ENCODE peak calls at places on chromosome 13, in four cellular contexts. Q is HCT116, M is K562, K is GM12878. S is an unnamed sample.

GRCh38 chr13:46655727-46656180 is 102.8 kb downstream of the LRCH1 start:
- DNase-seq in Q (no peak), K (no peak), M (no peak), S (no peak)

GRCh38 chr13:83906240-83906820 is 24.1 kb upstream of the SLITRK1 start:
- DNase-seq in Q (no peak), M (no peak), K (no peak), S (no peak)

GRCh38 chr13:61685683-61686013 is 270.0 kb upstream of the PCDH20 start:
- DNase-seq in Q (peak; percentile 3), K (no peak), M (no peak), S (no peak)

GRCh38 chr13:33194820-33195692 is 90.5 kb downstream of the STARD13 start:
- DNase-seq in K (peak; percentile 99), M (no peak), Q (no peak), S (no peak)

GRCh38 chr13:39530996-39531395 is 72.0 kb downstream of the LHFPL6 start:
- DNase-seq in K (no peak), M (no peak), Q (no peak), S (no peak)

GRCh38 chr13:34731486-34731885 is 210.6 kb upstream of the NBEA start:
- DNase-seq in M (no peak), K (no peak), Q (no peak), S (no peak)

GRCh38 chr13:102799544-102800144 is 725 bp downstream of the BIVM start:
- DNase-seq in Q (no peak), K (no peak), M (peak; percentile 15), S (no peak)

GRCh38 chr13:92297971-92298942 is 899.8 kb downstream of the GPC5 start:
- DNase-seq in K (no peak), M (peak; percentile 21), Q (no peak), S (no peak)

GRCh38 chr13:89401209-89401810 is 1730.1 kb downstream of the SLITRK5 start:
- DNase-seq in Q (no peak), K (no peak), M (no peak), S (no peak)

GRCh38 chr13:27118428-27119054 is 53.1 kb downstream of the USP12 start:
- DNase-seq in K (no peak), M (no peak), Q (no peak), S (no peak)

GRCh38 chr13:43303040-43303729 is 279.8 kb downstream of the DNAJC15 start:
- DNase-seq in M (no peak), Q (no peak), K (no peak), S (peak; percentile 38)

GRCh38 chr13:76471486-76471885 is 414.7 kb downstream of the KCTD12 start:
- DNase-seq in M (no peak), K (no peak), Q (no peak), S (no peak)

GRCh38 chr13:39565036-39565949 is 37.7 kb downstream of the LHFPL6 start:
- DNase-seq in M (no peak), K (no peak), Q (peak; percentile 3), S (peak; percentile 31)

GRCh38 chr13:31012285-31013024 is 80.0 kb downstream of the TEX26 start:
- DNase-seq in Q (no peak), K (no peak), M (peak; percentile 8), S (no peak)
- TF ChIP-seq EGR1 in Q (no peak), K (no peak), M (no peak), S (no peak)

DNA sequence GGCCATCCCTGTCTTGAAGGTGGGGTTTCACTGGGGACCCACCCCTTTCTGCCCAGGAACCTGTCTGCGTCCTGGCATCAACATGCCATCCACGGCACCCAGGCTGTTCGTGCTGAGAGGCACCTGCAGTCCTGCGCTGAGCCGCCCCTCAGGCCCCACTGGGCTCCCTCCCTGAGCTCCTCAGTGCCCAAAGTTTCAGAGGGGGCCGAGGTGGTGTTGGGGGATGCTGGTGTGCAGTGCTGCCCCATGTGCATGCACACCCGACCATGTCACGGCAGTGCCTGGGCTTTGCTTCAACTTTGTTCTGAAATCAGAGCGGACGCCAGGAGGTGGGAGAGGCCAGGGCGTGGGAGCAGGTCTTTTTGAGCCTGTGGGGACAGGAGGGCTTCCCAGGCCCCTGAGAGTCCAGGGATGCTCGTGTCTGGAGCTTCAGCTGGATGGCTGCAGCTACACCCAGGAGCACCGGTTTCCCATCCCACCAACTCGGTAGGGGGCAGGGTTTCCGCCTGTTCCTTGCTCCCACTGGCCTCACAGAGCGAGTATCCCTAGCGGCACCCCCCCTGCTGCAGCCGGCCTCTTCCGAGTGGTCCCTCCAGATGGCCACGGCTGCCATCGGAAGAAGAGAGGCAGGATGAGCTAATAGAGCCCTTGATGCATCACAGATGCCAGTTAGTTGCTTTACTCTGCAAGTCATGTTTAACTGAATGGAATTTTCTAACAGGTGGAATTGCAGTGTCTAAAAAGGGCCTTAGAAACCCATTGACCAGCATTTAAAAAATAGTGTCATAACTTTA is 44.0 kb downstream of the WDFY2 start:
- DNase-seq in K (no peak), M (no peak), Q (no peak), S (no peak)
- TF ChIP-seq EGR1 in K (no peak), M (no peak), Q (no peak), S (no peak)

DNA sequence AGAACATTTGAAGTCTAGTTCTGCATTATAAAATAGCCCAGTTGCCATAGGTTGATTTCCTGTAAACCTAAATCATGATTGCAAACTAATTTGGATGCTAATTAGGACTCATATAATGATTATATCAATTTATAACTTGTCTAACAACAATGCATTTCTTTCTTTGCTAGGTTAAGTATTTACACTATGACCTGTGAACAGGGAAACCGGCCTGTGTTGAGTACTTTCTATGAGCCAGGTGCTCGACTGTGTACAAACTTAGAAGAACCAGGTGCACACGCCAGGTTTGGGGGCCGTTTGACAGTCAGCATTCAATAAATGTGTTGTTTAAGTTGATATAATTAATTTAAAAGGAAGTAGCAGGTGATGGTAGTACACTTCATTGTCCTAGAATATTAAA is 203.1 kb downstream of the TM9SF2 start:
- DNase-seq in Q (no peak), K (no peak), M (no peak), S (no peak)
- TF ChIP-seq EGR1 in Q (no peak), K (no peak), M (no peak), S (no peak)

GRCh38 chr13:64446372-64446771 is 2783.8 kb downstream of the PCDH9 start:
- DNase-seq in Q (peak; percentile 3), K (no peak), M (no peak), S (no peak)
- TF ChIP-seq EGR1 in Q (no peak), K (no peak), M (no peak), S (no peak)

DNA sequence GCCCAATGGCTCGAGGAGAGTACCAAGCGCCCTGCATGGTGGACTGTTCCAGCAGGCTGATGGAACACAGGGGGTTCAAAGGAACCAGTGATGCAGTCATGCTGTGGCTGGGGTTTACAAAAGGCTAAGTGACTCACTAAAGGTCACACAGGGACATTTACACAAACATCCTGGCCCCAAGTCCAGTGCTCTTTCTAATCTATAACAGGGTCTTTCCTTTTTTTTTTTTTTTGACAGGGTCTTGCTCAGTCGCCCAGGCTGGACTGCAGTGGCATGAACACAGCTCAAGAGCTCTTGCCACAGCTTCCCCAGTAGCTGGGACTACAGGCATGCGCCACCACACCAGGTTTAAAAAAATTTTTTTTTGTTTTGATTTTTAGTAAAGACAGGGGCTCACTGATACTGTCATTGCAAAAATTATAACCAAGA is 2.8 kb upstream of the SLC25A15 start:
- DNase-seq in Q (no peak), K (no peak), M (peak; percentile 36), S (no peak)
- TF ChIP-seq EGR1 in Q (no peak), K (no peak), M (no peak), S (no peak)

DNA sequence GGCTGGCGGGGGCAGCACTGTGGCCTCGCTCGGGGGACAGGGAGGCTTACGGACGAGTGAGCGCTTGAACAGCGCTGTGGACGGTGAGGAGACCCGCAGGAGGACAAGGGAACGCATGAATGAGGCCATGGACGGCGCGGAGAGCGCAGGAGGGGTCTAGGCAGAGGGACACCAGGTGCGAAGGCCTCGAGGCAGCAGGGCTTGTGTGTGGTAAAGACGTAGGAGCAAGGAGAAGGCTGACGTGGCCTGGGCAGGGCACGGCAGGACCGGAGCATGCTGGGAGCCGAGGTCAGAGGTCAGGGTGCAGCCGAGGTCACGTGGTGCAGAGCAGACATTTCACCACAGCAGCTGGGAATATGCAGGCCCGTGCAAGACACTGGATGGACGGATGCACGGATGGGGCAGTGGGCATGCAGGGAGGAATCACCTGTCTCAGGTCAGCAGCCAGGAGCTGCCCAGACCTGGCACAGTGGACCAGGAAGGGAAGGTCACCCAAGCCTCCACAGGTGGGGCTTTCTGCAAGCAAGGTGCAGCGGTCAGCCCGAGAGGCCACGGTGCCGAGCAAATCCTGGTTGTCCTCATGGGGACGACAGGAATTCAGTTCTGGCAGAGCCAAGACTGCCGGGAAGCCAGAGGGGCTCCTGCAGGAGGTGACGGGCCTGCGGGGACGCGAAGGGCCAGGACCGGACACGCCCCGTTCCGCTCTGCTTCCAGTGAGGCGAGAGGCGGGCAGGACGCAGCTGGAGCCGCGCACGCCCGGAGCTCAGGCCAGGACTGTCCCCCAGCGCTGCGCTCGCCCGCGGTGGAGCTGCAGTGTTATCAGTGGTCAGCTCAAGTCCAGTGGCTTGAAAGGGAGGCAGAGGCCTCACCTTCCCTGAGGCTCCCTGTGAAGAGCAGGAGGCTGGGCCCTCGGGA is 72.2 kb downstream of the RASA3 start:
- DNase-seq in K (no peak), M (no peak), Q (no peak), S (no peak)
- TF ChIP-seq EGR1 in K (no peak), M (no peak), Q (no peak), S (no peak)

GRCh38 chr13:98454389-98454881 is 122.5 kb downstream of the STK24 start:
- DNase-seq in M (no peak), Q (no peak), K (no peak), S (no peak)
- TF ChIP-seq EGR1 in M (no peak), Q (no peak), K (no peak), S (no peak)

DNA sequence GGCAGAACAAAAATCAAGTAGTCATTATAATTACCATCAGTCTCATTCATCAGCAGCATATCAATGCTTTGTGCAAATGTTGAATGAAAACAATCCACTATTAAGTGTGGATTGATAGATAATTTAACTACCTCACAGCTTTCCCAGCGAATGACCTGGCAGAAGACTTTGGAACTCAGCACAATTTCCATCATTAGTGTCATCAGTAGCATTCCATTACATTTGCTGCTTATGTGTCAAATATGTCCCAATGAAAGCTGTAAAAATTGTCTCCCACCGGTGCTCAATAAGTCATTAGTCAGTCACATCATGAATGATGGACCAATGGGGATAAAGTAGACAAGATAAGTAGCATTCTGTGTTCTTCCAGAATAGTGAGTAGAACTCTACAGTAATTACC is 1513.5 kb upstream of the PRR20A start:
- DNase-seq in Q (no peak), M (no peak), K (no peak), S (no peak)
- TF ChIP-seq EGR1 in Q (no peak), M (no peak), K (no peak), S (no peak)

S was measured in H1.